ENCODE peak calls at places on chromosomes 2 and 18, in five cellular contexts. H, G, A, Y and U are unnamed samples.
A peak's percentile ranks its signal among the peaks of the same experiment; 100 is the strongest.

GRCh38 chr2:48135797-48136196 is 229.5 kb upstream of the FBXO11 start:
- DNase-seq in H (no peak), G (no peak), A (no peak), Y (no peak), U (no peak)

GRCh38 chr2:239226677-239227076 is 174.1 kb downstream of the HDAC4 start:
- DNase-seq in H (no peak), G (no peak), A (no peak), Y (no peak), U (no peak)

GRCh38 chr2:132478669-132479068 is 62.1 kb downstream of the GPR39 start:
- DNase-seq in H (no peak), G (no peak), A (no peak), Y (no peak), U (no peak)

GRCh38 chr2:113157897-113158753 is 15.6 kb upstream of the PSD4 start:
- DNase-seq in H (peak; percentile 26), G (no peak), A (no peak), Y (peak; percentile 67), U (no peak)

GRCh38 chr2:195998070-195998469 is 70.6 kb downstream of the DNAH7 start:
- DNase-seq in H (no peak), G (no peak), A (no peak), Y (no peak), U (no peak)

GRCh38 chr2:2013476-2013875 is 269.2 kb upstream of the PXDN start:
- DNase-seq in H (no peak), G (no peak), A (no peak), Y (no peak), U (no peak)

GRCh38 chr18:35573531-35573930 is 8.0 kb upstream of the GALNT1 start:
- DNase-seq in H (no peak), G (no peak), A (no peak), Y (no peak), U (no peak)

GRCh38 chr2:231987088-231987788 is 25.7 kb downstream of the DIS3L2 start:
- DNase-seq in H (no peak), G (no peak), A (no peak), Y (no peak), U (no peak)

GRCh38 chr2:10007921-10008808 is 35.2 kb upstream of the KLF11 start:
- DNase-seq in H (no peak), G (peak; percentile 58), A (no peak), Y (no peak), U (no peak)